ENCODE peak calls at places on chromosomes 2 and 18, in five cellular contexts. S, G, M, E and U are unnamed samples.

GRCh38 chr2:135736546-135736945 is 5.1 kb upstream of the UBXN4 start:
- DNase-seq in S (no peak), G (no peak), M (no peak), E (no peak), U (no peak)

GRCh38 chr18:31303771-31304170 is 14.2 kb upstream of the DSG1 start:
- DNase-seq in S (no peak), M (no peak), E (no peak), G (no peak), U (no peak)

GRCh38 chr2:136128905-136129304 is 11.0 kb upstream of the CXCR4 start:
- DNase-seq in G (no peak), S (no peak), E (no peak), M (no peak), U (no peak)

GRCh38 chr18:50172367-50172766 is 22.6 kb downstream of the MYO5B start:
- DNase-seq in M (no peak), E (no peak), G (no peak), S (no peak), U (no peak)

GRCh38 chr2:233816334-233816733 is 38.0 kb downstream of the HJURP start:
- DNase-seq in S (no peak), M (no peak), E (no peak), G (no peak), U (no peak)

GRCh38 chr2:20543579-20543887 is 96.7 kb downstream of the RHOB start:
- DNase-seq in S (no peak), G (no peak), E (no peak), M (no peak), U (no peak)

GRCh38 chr2:150122871-150123588 is 364.4 kb downstream of the RND3 start:
- DNase-seq in S (no peak), E (no peak), M (no peak), G (no peak), U (no peak)

GRCh38 chr2:98517636-98518035 is 73.0 kb downstream of the INPP4A start:
- DNase-seq in G (no peak), S (no peak), E (no peak), M (no peak), U (no peak)

GRCh38 chr2:119693567-119693966 is 14.6 kb downstream of the TMEM177 start:
- DNase-seq in E (no peak), G (no peak), M (no peak), S (no peak), U (no peak)

GRCh38 chr2:230953843-230954242 is 28.8 kb upstream of the GPR55 start:
- DNase-seq in M (no peak), G (no peak), S (no peak), E (peak), U (no peak)

GRCh38 chr2:236824836-236825235 is 255.2 kb downstream of the ACKR3 start:
- DNase-seq in G (no peak), S (no peak), E (no peak), M (peak), U (peak)

GRCh38 chr2:121345101-121345500 is 60.1 kb upstream of the TFCP2L1 start:
- DNase-seq in M (no peak), G (no peak), E (no peak), S (no peak), U (no peak)

GRCh38 chr2:113164930-113165585 is 8.7 kb upstream of the PSD4 start:
- DNase-seq in S (no peak), G (no peak), M (peak), E (no peak), U (peak)

GRCh38 chr2:20496477-20496876 is 49.6 kb downstream of the RHOB start:
- DNase-seq in E (no peak), G (no peak), M (no peak), S (no peak), U (no peak)

GRCh38 chr2:217906787-217907186 is 96.0 kb downstream of the TNS1 start:
- DNase-seq in M (no peak), G (no peak), E (no peak), S (no peak), U (no peak)

GRCh38 chr2:75416420-75417342 is 144.1 kb downstream of the EVA1A start:
- DNase-seq in S (no peak), M (no peak), E (peak), G (no peak), U (no peak)

GRCh38 chr2:235561450-235561849 is 67.6 kb downstream of the AGAP1 start:
- DNase-seq in E (no peak), S (no peak), G (no peak), M (no peak), U (no peak)

GRCh38 chr2:207487650-207488315 is 42.0 kb upstream of the CREB1 start:
- DNase-seq in G (peak), S (no peak), E (peak), M (no peak), U (no peak)

GRCh38 chr2:188664391-188664790 is 309.8 kb upstream of the COL3A1 start:
- DNase-seq in E (no peak), G (no peak), M (no peak), S (no peak), U (no peak)

GRCh38 chr2:143282684-143283083 is 153.5 kb downstream of the ARHGAP15 start:
- DNase-seq in M (no peak), S (no peak), G (no peak), E (peak), U (no peak)